ENCODE peak calls at places on chromosome 19, in ten cellular contexts. One of them, this sample, is unnamed.
A peak's percentile ranks its signal among the peaks of the same experiment; 100 is the strongest.

GRCh38 chr19:56969726-56970125 is 129.2 kb upstream of the PEG3 start:
- DNase-seq in mucosa of descending colon: no peak
- DNase-seq in AG10803: no peak
- DNase-seq in lower leg skin: no peak
- DNase-seq in uterus: peak; percentile 39
- DNase-seq in astrocyte of the spinal cord: no peak
- DNase-seq in heart left ventricle: no peak
- DNase-seq in transverse colon: no peak
- DNase-seq in body of pancreas: no peak
- DNase-seq in GM06990: no peak
- DNase-seq in this sample: no peak

GRCh38 chr19:52638601-52639000 is 446 bp upstream of the ZNF83 start:
- DNase-seq in mucosa of descending colon: peak; percentile 60
- DNase-seq in AG10803: peak; percentile 52
- DNase-seq in lower leg skin: no peak
- DNase-seq in uterus: peak; percentile 43
- DNase-seq in astrocyte of the spinal cord: no peak
- DNase-seq in heart left ventricle: no peak
- DNase-seq in transverse colon: peak; percentile 16
- DNase-seq in body of pancreas: peak; percentile 24
- DNase-seq in GM06990: no peak
- DNase-seq in this sample: no peak

GRCh38 chr19:9906475-9907087 is 29.7 kb downstream of the OLFM2 start:
- DNase-seq in mucosa of descending colon: no peak
- DNase-seq in AG10803: no peak
- DNase-seq in lower leg skin: no peak
- DNase-seq in uterus: no peak
- DNase-seq in astrocyte of the spinal cord: no peak
- DNase-seq in heart left ventricle: no peak
- DNase-seq in transverse colon: no peak
- DNase-seq in body of pancreas: no peak
- DNase-seq in GM06990: no peak
- DNase-seq in this sample: no peak

GRCh38 chr19:17681505-17682125 is 6.5 kb downstream of the UNC13A start:
- DNase-seq in mucosa of descending colon: no peak
- DNase-seq in AG10803: peak; percentile 25
- DNase-seq in lower leg skin: no peak
- DNase-seq in uterus: no peak
- DNase-seq in astrocyte of the spinal cord: peak; percentile 13
- DNase-seq in heart left ventricle: no peak
- DNase-seq in transverse colon: no peak
- DNase-seq in body of pancreas: no peak
- DNase-seq in GM06990: peak; percentile 30
- DNase-seq in this sample: peak; percentile 36

GRCh38 chr19:57687363-57688010 is 5.7 kb downstream of the ZNF551 start:
- DNase-seq in mucosa of descending colon: no peak
- DNase-seq in AG10803: no peak
- DNase-seq in lower leg skin: no peak
- DNase-seq in uterus: no peak
- DNase-seq in astrocyte of the spinal cord: no peak
- DNase-seq in heart left ventricle: no peak
- DNase-seq in transverse colon: no peak
- DNase-seq in body of pancreas: no peak
- DNase-seq in GM06990: no peak
- DNase-seq in this sample: no peak

GRCh38 chr19:10142701-10143375 is 23.1 kb upstream of the EIF3G start:
- DNase-seq in mucosa of descending colon: peak; percentile 67
- DNase-seq in AG10803: no peak
- DNase-seq in lower leg skin: no peak
- DNase-seq in uterus: no peak
- DNase-seq in astrocyte of the spinal cord: no peak
- DNase-seq in heart left ventricle: no peak
- DNase-seq in transverse colon: peak; percentile 48
- DNase-seq in body of pancreas: no peak
- DNase-seq in GM06990: no peak
- DNase-seq in this sample: no peak

GRCh38 chr19:16001481-16002312 is 52.9 kb downstream of the OR10H4 start:
- DNase-seq in mucosa of descending colon: no peak
- DNase-seq in AG10803: peak; percentile 77
- DNase-seq in lower leg skin: no peak
- DNase-seq in uterus: no peak
- DNase-seq in astrocyte of the spinal cord: peak; percentile 45
- DNase-seq in heart left ventricle: no peak
- DNase-seq in transverse colon: peak; percentile 21
- DNase-seq in body of pancreas: peak; percentile 29
- DNase-seq in GM06990: peak; percentile 63
- DNase-seq in this sample: peak; percentile 84

GRCh38 chr19:47691782-47692181 is 21.4 kb upstream of the EHD2 start:
- DNase-seq in mucosa of descending colon: peak; percentile 12
- DNase-seq in AG10803: no peak
- DNase-seq in lower leg skin: no peak
- DNase-seq in uterus: no peak
- DNase-seq in astrocyte of the spinal cord: no peak
- DNase-seq in heart left ventricle: no peak
- DNase-seq in transverse colon: no peak
- DNase-seq in body of pancreas: no peak
- DNase-seq in GM06990: no peak
- DNase-seq in this sample: no peak

GRCh38 chr19:13102666-13103584 is at the start of gene LYL1:
- DNase-seq in mucosa of descending colon: peak; percentile 87
- DNase-seq in AG10803: no peak
- DNase-seq in lower leg skin: peak; percentile 96
- DNase-seq in uterus: peak; percentile 79
- DNase-seq in astrocyte of the spinal cord: no peak
- DNase-seq in heart left ventricle: peak; percentile 95
- DNase-seq in transverse colon: peak; percentile 76
- DNase-seq in body of pancreas: no peak
- DNase-seq in GM06990: peak; percentile 91
- DNase-seq in this sample: peak; percentile 80

GRCh38 chr19:13100871-13101589 is 1.6 kb downstream of the LYL1 start:
- DNase-seq in mucosa of descending colon: peak; percentile 68
- DNase-seq in AG10803: no peak
- DNase-seq in lower leg skin: peak; percentile 85
- DNase-seq in uterus: peak; percentile 43
- DNase-seq in astrocyte of the spinal cord: no peak
- DNase-seq in heart left ventricle: no peak
- DNase-seq in transverse colon: no peak
- DNase-seq in body of pancreas: no peak
- DNase-seq in GM06990: no peak
- DNase-seq in this sample: no peak

GRCh38 chr19:13103585-13103923 is 896 bp upstream of the LYL1 start:
- DNase-seq in mucosa of descending colon: no peak
- DNase-seq in AG10803: no peak
- DNase-seq in lower leg skin: no peak
- DNase-seq in uterus: peak; percentile 17
- DNase-seq in astrocyte of the spinal cord: no peak
- DNase-seq in heart left ventricle: no peak
- DNase-seq in transverse colon: no peak
- DNase-seq in body of pancreas: no peak
- DNase-seq in GM06990: no peak
- DNase-seq in this sample: no peak

GRCh38 chr19:13101590-13102415 is 855 bp downstream of the LYL1 start:
- DNase-seq in mucosa of descending colon: no peak
- DNase-seq in AG10803: no peak
- DNase-seq in lower leg skin: peak; percentile 80
- DNase-seq in uterus: peak; percentile 24
- DNase-seq in astrocyte of the spinal cord: no peak
- DNase-seq in heart left ventricle: no peak
- DNase-seq in transverse colon: no peak
- DNase-seq in body of pancreas: no peak
- DNase-seq in GM06990: no peak
- DNase-seq in this sample: no peak

GRCh38 chr19:13102416-13102665 is 317 bp downstream of the LYL1 start:
- DNase-seq in mucosa of descending colon: no peak
- DNase-seq in AG10803: peak; percentile 40
- DNase-seq in lower leg skin: no peak
- DNase-seq in uterus: no peak
- DNase-seq in astrocyte of the spinal cord: no peak
- DNase-seq in heart left ventricle: no peak
- DNase-seq in transverse colon: no peak
- DNase-seq in body of pancreas: no peak
- DNase-seq in GM06990: no peak
- DNase-seq in this sample: no peak
- H3K4me3 ChIP-seq in mucosa of descending colon: no peak overlapping the region
- H3K4me3 ChIP-seq in AG10803: no peak overlapping the region
- H3K4me3 ChIP-seq in lower leg skin: peak overlapping the region; percentile 23
- H3K4me3 ChIP-seq in uterus: peak overlapping the region; percentile 37
- H3K4me3 ChIP-seq in astrocyte of the spinal cord: peak overlapping the region; percentile 0
- H3K4me3 ChIP-seq in heart left ventricle: peak overlapping the region; percentile 75
- H3K4me3 ChIP-seq in transverse colon: peak overlapping the region; percentile 36
- H3K4me3 ChIP-seq in body of pancreas: no peak overlapping the region
- H3K4me3 ChIP-seq in GM06990: peak overlapping the region; percentile 68
- H3K4me3 ChIP-seq in this sample: peak overlapping the region; percentile 53

GRCh38 chr19:14565298-14565679 is 6.6 kb downstream of the NDUFB7 start:
- DNase-seq in mucosa of descending colon: no peak
- DNase-seq in AG10803: no peak
- DNase-seq in lower leg skin: no peak
- DNase-seq in uterus: no peak
- DNase-seq in astrocyte of the spinal cord: no peak
- DNase-seq in heart left ventricle: no peak
- DNase-seq in transverse colon: no peak
- DNase-seq in body of pancreas: no peak
- DNase-seq in GM06990: no peak
- DNase-seq in this sample: no peak

GRCh38 chr19:14563989-14564650 is 7.7 kb downstream of the NDUFB7 start:
- DNase-seq in mucosa of descending colon: peak; percentile 82
- DNase-seq in AG10803: no peak
- DNase-seq in lower leg skin: no peak
- DNase-seq in uterus: no peak
- DNase-seq in astrocyte of the spinal cord: peak; percentile 9
- DNase-seq in heart left ventricle: no peak
- DNase-seq in transverse colon: no peak
- DNase-seq in body of pancreas: no peak
- DNase-seq in GM06990: peak; percentile 76
- DNase-seq in this sample: peak; percentile 76

GRCh38 chr19:14565765-14566711 is 5.8 kb downstream of the NDUFB7 start:
- DNase-seq in mucosa of descending colon: no peak
- DNase-seq in AG10803: no peak
- DNase-seq in lower leg skin: no peak
- DNase-seq in uterus: no peak
- DNase-seq in astrocyte of the spinal cord: no peak
- DNase-seq in heart left ventricle: no peak
- DNase-seq in transverse colon: no peak
- DNase-seq in body of pancreas: no peak
- DNase-seq in GM06990: no peak
- DNase-seq in this sample: no peak

GRCh38 chr19:14566712-14567077 is 5.2 kb downstream of the NDUFB7 start:
- DNase-seq in mucosa of descending colon: no peak
- DNase-seq in AG10803: no peak
- DNase-seq in lower leg skin: no peak
- DNase-seq in uterus: no peak
- DNase-seq in astrocyte of the spinal cord: no peak
- DNase-seq in heart left ventricle: no peak
- DNase-seq in transverse colon: no peak
- DNase-seq in body of pancreas: no peak
- DNase-seq in GM06990: no peak
- DNase-seq in this sample: no peak

DNA sequence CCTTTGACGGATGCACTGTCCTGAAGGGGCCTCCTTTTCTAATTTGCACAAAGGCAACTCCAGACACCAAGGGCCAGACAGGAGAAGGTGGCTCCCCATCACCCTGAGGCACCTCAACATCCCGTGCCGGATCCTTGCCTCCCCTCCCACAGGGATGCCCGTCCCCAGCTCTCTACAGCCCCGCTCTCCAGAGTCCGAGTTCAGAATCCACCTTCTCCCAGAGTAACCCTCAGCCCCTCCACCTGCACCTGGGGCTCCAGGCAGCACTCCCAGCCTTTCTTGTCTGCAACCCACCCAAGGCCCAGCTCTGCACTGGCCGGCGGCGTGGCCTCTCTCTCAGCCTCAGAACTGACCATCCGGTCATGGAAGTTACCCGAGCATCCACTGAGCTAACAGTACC is 4.8 kb downstream of the NDUFB7 start:
- DNase-seq in mucosa of descending colon: no peak
- DNase-seq in AG10803: no peak
- DNase-seq in lower leg skin: no peak
- DNase-seq in uterus: no peak
- DNase-seq in astrocyte of the spinal cord: no peak
- DNase-seq in heart left ventricle: no peak
- DNase-seq in transverse colon: no peak
- DNase-seq in body of pancreas: no peak
- DNase-seq in GM06990: no peak
- DNase-seq in this sample: no peak
- TF ChIP-seq CTCF in mucosa of descending colon: no peak
- TF ChIP-seq CTCF in AG10803: no peak
- TF ChIP-seq CTCF in lower leg skin: no peak
- TF ChIP-seq CTCF in uterus: no peak
- TF ChIP-seq CTCF in astrocyte of the spinal cord: no peak
- TF ChIP-seq CTCF in heart left ventricle: no peak
- TF ChIP-seq CTCF in transverse colon: no peak
- TF ChIP-seq CTCF in body of pancreas: no peak
- TF ChIP-seq CTCF in GM06990: no peak
- TF ChIP-seq CTCF in this sample: no peak

GRCh38 chr19:35545855-35546381 is 492 bp downstream of the TMEM147 start:
- DNase-seq in mucosa of descending colon: peak; percentile 68
- DNase-seq in AG10803: no peak
- DNase-seq in lower leg skin: no peak
- DNase-seq in uterus: no peak
- DNase-seq in astrocyte of the spinal cord: no peak
- DNase-seq in heart left ventricle: no peak
- DNase-seq in transverse colon: peak; percentile 60
- DNase-seq in body of pancreas: peak; percentile 49
- DNase-seq in GM06990: peak; percentile 77
- DNase-seq in this sample: peak; percentile 84

GRCh38 chr19:35545001-35545854 is at the start of gene TMEM147:
- DNase-seq in mucosa of descending colon: peak; percentile 95
- DNase-seq in AG10803: peak; percentile 83
- DNase-seq in lower leg skin: peak; percentile 98
- DNase-seq in uterus: peak; percentile 91
- DNase-seq in astrocyte of the spinal cord: peak; percentile 89
- DNase-seq in heart left ventricle: peak; percentile 96
- DNase-seq in transverse colon: peak; percentile 95
- DNase-seq in body of pancreas: peak; percentile 92
- DNase-seq in GM06990: peak; percentile 91
- DNase-seq in this sample: peak; percentile 92

GRCh38 chr19:35544110-35544802 is 1.2 kb upstream of the TMEM147 start:
- DNase-seq in mucosa of descending colon: no peak
- DNase-seq in AG10803: no peak
- DNase-seq in lower leg skin: peak; percentile 83
- DNase-seq in uterus: no peak
- DNase-seq in astrocyte of the spinal cord: no peak
- DNase-seq in heart left ventricle: no peak
- DNase-seq in transverse colon: no peak
- DNase-seq in body of pancreas: no peak
- DNase-seq in GM06990: no peak
- DNase-seq in this sample: no peak

GRCh38 chr19:35542209-35542608 is 3.2 kb upstream of the TMEM147 start:
- DNase-seq in mucosa of descending colon: no peak
- DNase-seq in AG10803: no peak
- DNase-seq in lower leg skin: no peak
- DNase-seq in uterus: no peak
- DNase-seq in astrocyte of the spinal cord: no peak
- DNase-seq in heart left ventricle: no peak
- DNase-seq in transverse colon: no peak
- DNase-seq in body of pancreas: no peak
- DNase-seq in GM06990: no peak
- DNase-seq in this sample: no peak

GRCh38 chr19:35543280-35544109 is 1.9 kb upstream of the TMEM147 start:
- DNase-seq in mucosa of descending colon: no peak
- DNase-seq in AG10803: no peak
- DNase-seq in lower leg skin: peak; percentile 82
- DNase-seq in uterus: no peak
- DNase-seq in astrocyte of the spinal cord: no peak
- DNase-seq in heart left ventricle: no peak
- DNase-seq in transverse colon: no peak
- DNase-seq in body of pancreas: no peak
- DNase-seq in GM06990: no peak
- DNase-seq in this sample: no peak
- H3K4me3 ChIP-seq in mucosa of descending colon: no peak overlapping the region
- H3K4me3 ChIP-seq in AG10803: no peak overlapping the region
- H3K4me3 ChIP-seq in lower leg skin: no peak overlapping the region
- H3K4me3 ChIP-seq in uterus: no peak overlapping the region
- H3K4me3 ChIP-seq in astrocyte of the spinal cord: no peak overlapping the region
- H3K4me3 ChIP-seq in heart left ventricle: no peak overlapping the region
- H3K4me3 ChIP-seq in transverse colon: no peak overlapping the region
- H3K4me3 ChIP-seq in body of pancreas: no peak overlapping the region
- H3K4me3 ChIP-seq in GM06990: no peak overlapping the region
- H3K4me3 ChIP-seq in this sample: no peak overlapping the region

GRCh38 chr19:31253816-31254551 is 95.3 kb downstream of the TSHZ3 start:
- DNase-seq in mucosa of descending colon: no peak
- DNase-seq in AG10803: no peak
- DNase-seq in lower leg skin: no peak
- DNase-seq in uterus: no peak
- DNase-seq in astrocyte of the spinal cord: peak; percentile 45
- DNase-seq in heart left ventricle: no peak
- DNase-seq in transverse colon: no peak
- DNase-seq in body of pancreas: no peak
- DNase-seq in GM06990: no peak
- DNase-seq in this sample: no peak

GRCh38 chr19:31254611-31255010 is 94.6 kb downstream of the TSHZ3 start:
- DNase-seq in mucosa of descending colon: no peak
- DNase-seq in AG10803: no peak
- DNase-seq in lower leg skin: no peak
- DNase-seq in uterus: no peak
- DNase-seq in astrocyte of the spinal cord: no peak
- DNase-seq in heart left ventricle: no peak
- DNase-seq in transverse colon: no peak
- DNase-seq in body of pancreas: no peak
- DNase-seq in GM06990: no peak
- DNase-seq in this sample: no peak

GRCh38 chr19:31252476-31252875 is 96.8 kb downstream of the TSHZ3 start:
- DNase-seq in mucosa of descending colon: no peak
- DNase-seq in AG10803: no peak
- DNase-seq in lower leg skin: no peak
- DNase-seq in uterus: no peak
- DNase-seq in astrocyte of the spinal cord: no peak
- DNase-seq in heart left ventricle: no peak
- DNase-seq in transverse colon: no peak
- DNase-seq in body of pancreas: no peak
- DNase-seq in GM06990: no peak
- DNase-seq in this sample: no peak

DNA sequence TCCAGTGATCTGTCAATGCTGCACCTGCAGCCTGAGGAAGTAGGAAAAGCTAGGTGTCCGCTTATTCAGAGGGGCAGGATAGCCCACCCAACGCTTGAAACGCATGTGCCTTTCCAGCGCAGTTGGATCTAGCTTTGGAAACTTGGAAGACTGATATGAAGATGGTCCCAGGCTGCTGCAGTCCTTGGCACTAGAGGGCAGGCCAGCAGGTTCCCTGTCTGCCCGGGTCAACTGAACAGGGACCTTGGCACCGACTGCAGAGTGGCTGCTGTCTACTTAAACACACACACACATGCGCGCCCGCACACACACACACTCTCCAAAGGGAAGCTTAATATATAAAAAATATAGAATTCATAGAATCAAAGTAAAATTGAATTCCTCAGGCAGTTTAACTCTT is 100.0 kb downstream of the TSHZ3 start:
- DNase-seq in mucosa of descending colon: no peak
- DNase-seq in AG10803: no peak
- DNase-seq in lower leg skin: no peak
- DNase-seq in uterus: no peak
- DNase-seq in astrocyte of the spinal cord: no peak
- DNase-seq in heart left ventricle: no peak
- DNase-seq in transverse colon: no peak
- DNase-seq in body of pancreas: no peak
- DNase-seq in GM06990: no peak
- DNase-seq in this sample: no peak
- TF ChIP-seq CTCF in mucosa of descending colon: no peak
- TF ChIP-seq CTCF in AG10803: no peak
- TF ChIP-seq CTCF in lower leg skin: no peak
- TF ChIP-seq CTCF in uterus: no peak
- TF ChIP-seq CTCF in astrocyte of the spinal cord: peak; percentile 11
- TF ChIP-seq CTCF in heart left ventricle: no peak
- TF ChIP-seq CTCF in transverse colon: no peak
- TF ChIP-seq CTCF in body of pancreas: no peak
- TF ChIP-seq CTCF in GM06990: no peak
- TF ChIP-seq CTCF in this sample: no peak

This sample was measured in GM12865.